ENCODE peak calls at places on chromosomes 5 and 9, in five cellular contexts. One of them, this sample, is unnamed.

GRCh38 chr5:121018004-121018403 is 553.9 kb downstream of the PRR16 start:
- DNase-seq in mucosa of gallbladder: no peak
- DNase-seq in T follicular helper cell: no peak
- DNase-seq in foreskin fibroblast: no peak
- DNase-seq in stimulated activated CD4-positive, alpha-beta T cell treated with anti-CD3 and anti-CD28 coated beads, Interleukin-1b, Interleukin-23, amount 100 ng/mL, for 4 hours: no peak
- DNase-seq in this sample: no peak

GRCh38 chr9:37899041-37899440 is 4.9 kb downstream of the SLC25A51 start:
- DNase-seq in mucosa of gallbladder: no peak
- DNase-seq in T follicular helper cell: no peak
- DNase-seq in foreskin fibroblast: no peak
- DNase-seq in stimulated activated CD4-positive, alpha-beta T cell treated with anti-CD3 and anti-CD28 coated beads, Interleukin-1b, Interleukin-23, amount 100 ng/mL, for 4 hours: no peak
- DNase-seq in this sample: no peak

GRCh38 chr9:91758491-91758981 is 191.5 kb downstream of the ROR2 start:
- DNase-seq in mucosa of gallbladder: no peak
- DNase-seq in T follicular helper cell: no peak
- DNase-seq in foreskin fibroblast: peak; percentile 28
- DNase-seq in stimulated activated CD4-positive, alpha-beta T cell treated with anti-CD3 and anti-CD28 coated beads, Interleukin-1b, Interleukin-23, amount 100 ng/mL, for 4 hours: no peak
- DNase-seq in this sample: no peak

GRCh38 chr9:124008855-124009834 is 2.4 kb upstream of the LHX2 start:
- DNase-seq in mucosa of gallbladder: no peak
- DNase-seq in T follicular helper cell: no peak
- DNase-seq in foreskin fibroblast: no peak
- DNase-seq in stimulated activated CD4-positive, alpha-beta T cell treated with anti-CD3 and anti-CD28 coated beads, Interleukin-1b, Interleukin-23, amount 100 ng/mL, for 4 hours: no peak
- DNase-seq in this sample: no peak

GRCh38 chr9:92734931-92735906 is 29.4 kb downstream of the BICD2 start:
- DNase-seq in mucosa of gallbladder: no peak
- DNase-seq in T follicular helper cell: no peak
- DNase-seq in foreskin fibroblast: no peak
- DNase-seq in stimulated activated CD4-positive, alpha-beta T cell treated with anti-CD3 and anti-CD28 coated beads, Interleukin-1b, Interleukin-23, amount 100 ng/mL, for 4 hours: no peak
- DNase-seq in this sample: no peak

GRCh38 chr5:168425997-168426863 is 60.0 kb upstream of the RARS1 start:
- DNase-seq in mucosa of gallbladder: no peak
- DNase-seq in T follicular helper cell: no peak
- DNase-seq in foreskin fibroblast: no peak
- DNase-seq in stimulated activated CD4-positive, alpha-beta T cell treated with anti-CD3 and anti-CD28 coated beads, Interleukin-1b, Interleukin-23, amount 100 ng/mL, for 4 hours: no peak
- DNase-seq in this sample: no peak

GRCh38 chr9:61665330-61665751 is 475.5 kb downstream of the SPATA31A7 start:
- DNase-seq in mucosa of gallbladder: peak; percentile 8
- DNase-seq in T follicular helper cell: no peak
- DNase-seq in foreskin fibroblast: no peak
- DNase-seq in stimulated activated CD4-positive, alpha-beta T cell treated with anti-CD3 and anti-CD28 coated beads, Interleukin-1b, Interleukin-23, amount 100 ng/mL, for 4 hours: no peak
- DNase-seq in this sample: no peak

GRCh38 chr9:137030931-137031527 is 859 bp downstream of the FUT7 start:
- DNase-seq in mucosa of gallbladder: no peak
- DNase-seq in T follicular helper cell: no peak
- DNase-seq in foreskin fibroblast: no peak
- DNase-seq in stimulated activated CD4-positive, alpha-beta T cell treated with anti-CD3 and anti-CD28 coated beads, Interleukin-1b, Interleukin-23, amount 100 ng/mL, for 4 hours: no peak
- DNase-seq in this sample: no peak

GRCh38 chr5:96203761-96204160 is 229.3 kb downstream of the PCSK1 start:
- DNase-seq in mucosa of gallbladder: no peak
- DNase-seq in T follicular helper cell: no peak
- DNase-seq in foreskin fibroblast: peak; percentile 31
- DNase-seq in stimulated activated CD4-positive, alpha-beta T cell treated with anti-CD3 and anti-CD28 coated beads, Interleukin-1b, Interleukin-23, amount 100 ng/mL, for 4 hours: no peak
- DNase-seq in this sample: no peak

GRCh38 chr5:141882594-141883183 is 4.5 kb upstream of the PCDH1 start:
- DNase-seq in mucosa of gallbladder: no peak
- DNase-seq in T follicular helper cell: no peak
- DNase-seq in foreskin fibroblast: no peak
- DNase-seq in stimulated activated CD4-positive, alpha-beta T cell treated with anti-CD3 and anti-CD28 coated beads, Interleukin-1b, Interleukin-23, amount 100 ng/mL, for 4 hours: no peak
- DNase-seq in this sample: no peak

GRCh38 chr5:41508696-41509398 is 1.6 kb downstream of the PLCXD3 start:
- DNase-seq in mucosa of gallbladder: no peak
- DNase-seq in T follicular helper cell: no peak
- DNase-seq in foreskin fibroblast: no peak
- DNase-seq in stimulated activated CD4-positive, alpha-beta T cell treated with anti-CD3 and anti-CD28 coated beads, Interleukin-1b, Interleukin-23, amount 100 ng/mL, for 4 hours: no peak
- DNase-seq in this sample: no peak

GRCh38 chr5:55601209-55601618 is 66.5 kb upstream of the PLPP1 start:
- DNase-seq in mucosa of gallbladder: peak; percentile 77
- DNase-seq in T follicular helper cell: no peak
- DNase-seq in foreskin fibroblast: peak; percentile 92
- DNase-seq in stimulated activated CD4-positive, alpha-beta T cell treated with anti-CD3 and anti-CD28 coated beads, Interleukin-1b, Interleukin-23, amount 100 ng/mL, for 4 hours: no peak
- DNase-seq in this sample: no peak

GRCh38 chr9:135976531-135976930 is 15.4 kb upstream of the UBAC1 start:
- DNase-seq in mucosa of gallbladder: no peak
- DNase-seq in T follicular helper cell: no peak
- DNase-seq in foreskin fibroblast: no peak
- DNase-seq in stimulated activated CD4-positive, alpha-beta T cell treated with anti-CD3 and anti-CD28 coated beads, Interleukin-1b, Interleukin-23, amount 100 ng/mL, for 4 hours: no peak
- DNase-seq in this sample: no peak

GRCh38 chr9:136965771-136966484 is 11.4 kb upstream of the PTGDS start:
- DNase-seq in mucosa of gallbladder: no peak
- DNase-seq in T follicular helper cell: no peak
- DNase-seq in foreskin fibroblast: no peak
- DNase-seq in stimulated activated CD4-positive, alpha-beta T cell treated with anti-CD3 and anti-CD28 coated beads, Interleukin-1b, Interleukin-23, amount 100 ng/mL, for 4 hours: no peak
- DNase-seq in this sample: no peak

GRCh38 chr5:127367912-127368468 is 77.4 kb downstream of the MEGF10 start:
- DNase-seq in mucosa of gallbladder: no peak
- DNase-seq in T follicular helper cell: no peak
- DNase-seq in foreskin fibroblast: no peak
- DNase-seq in stimulated activated CD4-positive, alpha-beta T cell treated with anti-CD3 and anti-CD28 coated beads, Interleukin-1b, Interleukin-23, amount 100 ng/mL, for 4 hours: no peak
- DNase-seq in this sample: no peak

GRCh38 chr5:39599721-39600431 is 175.1 kb upstream of the DAB2 start:
- DNase-seq in mucosa of gallbladder: no peak
- DNase-seq in T follicular helper cell: no peak
- DNase-seq in foreskin fibroblast: peak; percentile 82
- DNase-seq in stimulated activated CD4-positive, alpha-beta T cell treated with anti-CD3 and anti-CD28 coated beads, Interleukin-1b, Interleukin-23, amount 100 ng/mL, for 4 hours: no peak
- DNase-seq in this sample: no peak

GRCh38 chr5:102753889-102754498 is 1.1 kb upstream of the PAM start:
- DNase-seq in mucosa of gallbladder: no peak
- DNase-seq in T follicular helper cell: no peak
- DNase-seq in foreskin fibroblast: no peak
- DNase-seq in stimulated activated CD4-positive, alpha-beta T cell treated with anti-CD3 and anti-CD28 coated beads, Interleukin-1b, Interleukin-23, amount 100 ng/mL, for 4 hours: peak; percentile 22
- DNase-seq in this sample: no peak

GRCh38 chr5:110790673-110791072 is 51.9 kb downstream of the SLC25A46 start:
- DNase-seq in mucosa of gallbladder: no peak
- DNase-seq in T follicular helper cell: no peak
- DNase-seq in foreskin fibroblast: peak; percentile 31
- DNase-seq in stimulated activated CD4-positive, alpha-beta T cell treated with anti-CD3 and anti-CD28 coated beads, Interleukin-1b, Interleukin-23, amount 100 ng/mL, for 4 hours: no peak
- DNase-seq in this sample: no peak

GRCh38 chr9:131862261-131862660 is 122.4 kb upstream of the RAPGEF1 start:
- DNase-seq in mucosa of gallbladder: no peak
- DNase-seq in T follicular helper cell: no peak
- DNase-seq in foreskin fibroblast: no peak
- DNase-seq in stimulated activated CD4-positive, alpha-beta T cell treated with anti-CD3 and anti-CD28 coated beads, Interleukin-1b, Interleukin-23, amount 100 ng/mL, for 4 hours: no peak
- DNase-seq in this sample: no peak

GRCh38 chr9:124140941-124141568 is 116.7 kb upstream of the NEK6 start:
- DNase-seq in mucosa of gallbladder: no peak
- DNase-seq in T follicular helper cell: no peak
- DNase-seq in foreskin fibroblast: no peak
- DNase-seq in stimulated activated CD4-positive, alpha-beta T cell treated with anti-CD3 and anti-CD28 coated beads, Interleukin-1b, Interleukin-23, amount 100 ng/mL, for 4 hours: no peak
- DNase-seq in this sample: no peak

GRCh38 chr9:99488109-99489042 is 266.3 kb downstream of the SEC61B start:
- DNase-seq in mucosa of gallbladder: no peak
- DNase-seq in T follicular helper cell: no peak
- DNase-seq in foreskin fibroblast: no peak
- DNase-seq in stimulated activated CD4-positive, alpha-beta T cell treated with anti-CD3 and anti-CD28 coated beads, Interleukin-1b, Interleukin-23, amount 100 ng/mL, for 4 hours: no peak
- DNase-seq in this sample: no peak

GRCh38 chr5:119341452-119342349 is 14.1 kb upstream of the TNFAIP8 start:
- DNase-seq in mucosa of gallbladder: no peak
- DNase-seq in T follicular helper cell: no peak
- DNase-seq in foreskin fibroblast: no peak
- DNase-seq in stimulated activated CD4-positive, alpha-beta T cell treated with anti-CD3 and anti-CD28 coated beads, Interleukin-1b, Interleukin-23, amount 100 ng/mL, for 4 hours: no peak
- DNase-seq in this sample: no peak

GRCh38 chr9:121398374-121398773 is 28.3 kb upstream of the STOM start:
- DNase-seq in mucosa of gallbladder: no peak
- DNase-seq in T follicular helper cell: no peak
- DNase-seq in foreskin fibroblast: peak; percentile 98
- DNase-seq in stimulated activated CD4-positive, alpha-beta T cell treated with anti-CD3 and anti-CD28 coated beads, Interleukin-1b, Interleukin-23, amount 100 ng/mL, for 4 hours: no peak
- DNase-seq in this sample: no peak

GRCh38 chr5:135706474-135706873 is 127.7 kb upstream of the CXCL14 start:
- DNase-seq in mucosa of gallbladder: no peak
- DNase-seq in T follicular helper cell: no peak
- DNase-seq in foreskin fibroblast: no peak
- DNase-seq in stimulated activated CD4-positive, alpha-beta T cell treated with anti-CD3 and anti-CD28 coated beads, Interleukin-1b, Interleukin-23, amount 100 ng/mL, for 4 hours: no peak
- DNase-seq in this sample: no peak

GRCh38 chr9:132274861-132275260 is 79.9 kb downstream of the SETX start:
- DNase-seq in mucosa of gallbladder: no peak
- DNase-seq in T follicular helper cell: no peak
- DNase-seq in foreskin fibroblast: no peak
- DNase-seq in stimulated activated CD4-positive, alpha-beta T cell treated with anti-CD3 and anti-CD28 coated beads, Interleukin-1b, Interleukin-23, amount 100 ng/mL, for 4 hours: no peak
- DNase-seq in this sample: no peak

GRCh38 chr5:142839711-142840441 is 69.7 kb downstream of the ARHGAP26 start:
- DNase-seq in mucosa of gallbladder: peak; percentile 54
- DNase-seq in T follicular helper cell: no peak
- DNase-seq in foreskin fibroblast: no peak
- DNase-seq in stimulated activated CD4-positive, alpha-beta T cell treated with anti-CD3 and anti-CD28 coated beads, Interleukin-1b, Interleukin-23, amount 100 ng/mL, for 4 hours: no peak
- DNase-seq in this sample: no peak

GRCh38 chr5:109917154-109917546 is 227.4 kb downstream of the MAN2A1 start:
- DNase-seq in mucosa of gallbladder: no peak
- DNase-seq in T follicular helper cell: no peak
- DNase-seq in foreskin fibroblast: no peak
- DNase-seq in stimulated activated CD4-positive, alpha-beta T cell treated with anti-CD3 and anti-CD28 coated beads, Interleukin-1b, Interleukin-23, amount 100 ng/mL, for 4 hours: no peak
- DNase-seq in this sample: no peak